ENCODE peak calls at places on chromosome 18, in nine cellular contexts. X is cardiac muscle cell; D is ascending aorta; I is MM.1S; P is CD8-positive, alpha-beta T cell; T is right cardiac atrium; W is suprapubic skin; A is hepatocyte; B is astrocyte. E is an unnamed sample. For H3K4me1, the result is how much of the 10 kb centered on the place peaks cover.

GRCh38 chr18:7784171-7784570 is 217.1 kb downstream of the PTPRM start:
- DNase-seq in X (no peak), D (no peak), I (no peak), P (no peak), T (no peak), W (no peak), A (no peak), B (no peak), E (no peak)

GRCh38 chr18:7035807-7036206 is 81.8 kb downstream of the LAMA1 start:
- DNase-seq in X (no peak), D (no peak), I (no peak), P (no peak), T (no peak), W (no peak), A (no peak), B (no peak), E (no peak)

GRCh38 chr18:48901145-48902022 is 49.4 kb downstream of the SMAD7 start:
- DNase-seq in X (no peak), D (no peak), I (no peak), P (no peak), T (no peak), W (no peak), A (no peak), B (no peak), E (no peak)

GRCh38 chr18:70431203-70431624 is 142.4 kb downstream of the SOCS6 start:
- DNase-seq in X (peak), D (peak), I (no peak), P (no peak), T (no peak), W (no peak), A (peak), B (peak), E (no peak)

GRCh38 chr18:11570770-11571169 is 38.6 kb upstream of the SLC35G4 start:
- DNase-seq in X (peak), D (no peak), I (peak), P (no peak), T (no peak), W (no peak), A (no peak), B (no peak), E (no peak)

GRCh38 chr18:24006731-24007308 is 7.7 kb upstream of the TTC39C start:
- DNase-seq in X (no peak), D (no peak), I (no peak), P (no peak), T (no peak), W (no peak), A (no peak), B (no peak), E (no peak)

GRCh38 chr18:13530879-13531387 is 195.4 kb downstream of the FAM210A start:
- DNase-seq in X (peak), D (peak), I (peak), P (no peak), T (peak), W (no peak), A (peak), B (peak), E (peak)

GRCh38 chr18:41347057-41347456 is 608.0 kb upstream of the PIK3C3 start:
- DNase-seq in X (peak), D (no peak), I (no peak), P (no peak), T (no peak), W (no peak), A (no peak), B (peak), E (no peak)

GRCh38 chr18:59736061-59736460 is 38.8 kb upstream of the CCBE1 start:
- DNase-seq in X (no peak), D (no peak), I (no peak), P (no peak), T (no peak), W (no peak), A (no peak), B (no peak), E (no peak)
- H3K4me1 ChIP-seq in X (under half), D (under half), I (under half), P (under half), T (under half), W (under half), A (under half), B (under half), E (under half)

GRCh38 chr18:63157293-63158011 is 162.1 kb downstream of the BCL2 start:
- DNase-seq in X (no peak), D (no peak), I (peak), P (no peak), T (no peak), W (no peak), A (no peak), B (no peak), E (no peak)
- H3K4me1 ChIP-seq in X (under half), D (under half), I (half or more), P (half or more), T (under half), W (half or more), A (under half), B (under half), E (under half)

GRCh38 chr18:36131692-36132483 is 2.2 kb downstream of the ELP2 start:
- DNase-seq in X (no peak), D (no peak), I (no peak), P (no peak), T (no peak), W (no peak), A (no peak), B (no peak), E (no peak)
- H3K4me1 ChIP-seq in X (under half), D (under half), I (under half), P (under half), T (under half), W (under half), A (under half), B (under half), E (under half)

GRCh38 chr18:3615374-3615773 is 165.4 kb downstream of the TGIF1 start:
- DNase-seq in X (no peak), D (no peak), I (no peak), P (no peak), T (no peak), W (no peak), A (no peak), B (no peak), E (no peak)
- H3K4me1 ChIP-seq in X (under half), D (under half), I (under half), P (under half), T (under half), W (under half), A (under half), B (under half), E (under half)

DNA sequence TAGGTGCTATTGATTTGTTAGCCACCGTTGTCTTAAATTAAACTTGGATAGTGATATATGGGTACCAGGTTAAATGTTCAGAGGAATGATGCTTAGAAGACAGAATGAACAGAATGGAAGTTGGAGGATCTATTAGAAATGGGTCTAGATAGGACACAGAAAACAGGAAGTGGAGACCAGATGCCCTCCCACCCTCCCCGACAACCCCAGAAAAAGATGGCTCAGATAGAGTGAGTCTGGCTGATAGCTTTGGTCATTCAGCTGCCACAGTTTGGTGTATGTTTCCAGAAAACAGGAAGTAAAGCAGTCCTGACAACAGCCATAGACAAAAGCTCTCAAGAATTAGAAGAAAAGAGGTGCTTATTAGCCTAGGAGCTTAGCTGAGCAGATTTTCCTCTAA is 71.5 kb upstream of the DSG1 start:
- DNase-seq in X (no peak), D (no peak), I (no peak), P (no peak), T (no peak), W (no peak), A (no peak), B (no peak), E (no peak)
- H3K4me1 ChIP-seq in X (under half), D (under half), I (under half), P (under half), T (under half), W (half or more), A (under half), B (under half), E (under half)

GRCh38 chr18:75249192-75249551 is 38.6 kb downstream of the TSHZ1 start:
- DNase-seq in X (no peak), D (no peak), I (no peak), P (no peak), T (no peak), W (no peak), A (no peak), B (no peak), E (no peak)
- H3K4me1 ChIP-seq in X (under half), D (under half), I (under half), P (under half), T (under half), W (under half), A (under half), B (under half), E (under half)

GRCh38 chr18:2994190-2994589 is 18.8 kb downstream of the LPIN2 start:
- DNase-seq in X (no peak), D (no peak), I (no peak), P (no peak), T (no peak), W (no peak), A (no peak), B (no peak), E (no peak)

GRCh38 chr18:2998644-2999043 is 14.3 kb downstream of the LPIN2 start:
- DNase-seq in X (no peak), D (no peak), I (no peak), P (no peak), T (no peak), W (no peak), A (no peak), B (no peak), E (no peak)

GRCh38 chr18:2997846-2998599 is 14.9 kb downstream of the LPIN2 start:
- DNase-seq in X (no peak), D (no peak), I (no peak), P (no peak), T (no peak), W (no peak), A (no peak), B (peak), E (no peak)

GRCh38 chr18:2994603-2995432 is 18.1 kb downstream of the LPIN2 start:
- DNase-seq in X (no peak), D (peak), I (peak), P (peak), T (peak), W (no peak), A (no peak), B (no peak), E (peak)

GRCh38 chr18:2997429-2997828 is 15.5 kb downstream of the LPIN2 start:
- DNase-seq in X (no peak), D (no peak), I (no peak), P (no peak), T (no peak), W (no peak), A (no peak), B (no peak), E (no peak)
- H3K4me1 ChIP-seq in X (under half), D (under half), I (under half), P (under half), T (under half), W (under half), A (under half), B (under half), E (under half)